ENCODE peak calls at places on chromosomes 12 and 14, in seven cellular contexts. One of them, this sample, is unnamed.
A peak's percentile ranks its signal among the peaks of the same experiment; 100 is the strongest.

GRCh38 chr12:50788562-50788961 is 24.7 kb downstream of the ATF1 start:
- DNase-seq in neuronal stem cell: no peak
- DNase-seq in mesenchymal stem cell: peak; percentile 93
- DNase-seq in H1: peak; percentile 1
- DNase-seq in mesendoderm: no peak
- DNase-seq in IMR-90: peak; percentile 98
- DNase-seq in H9: no peak
- DNase-seq in this sample: peak; percentile 90

GRCh38 chr14:97524579-97525319 is 727.6 kb downstream of the VRK1 start:
- DNase-seq in mesendoderm: no peak
- DNase-seq in H9: no peak
- DNase-seq in H1: no peak
- DNase-seq in IMR-90: no peak
- DNase-seq in mesenchymal stem cell: no peak
- DNase-seq in neuronal stem cell: no peak
- DNase-seq in this sample: no peak

GRCh38 chr12:63037721-63038120 is 102.8 kb upstream of the PPM1H start:
- DNase-seq in mesenchymal stem cell: no peak
- DNase-seq in H1: no peak
- DNase-seq in H9: no peak
- DNase-seq in mesendoderm: no peak
- DNase-seq in neuronal stem cell: no peak
- DNase-seq in IMR-90: no peak
- DNase-seq in this sample: no peak

GRCh38 chr12:32032205-32032810 is 73.1 kb downstream of the RESF1 start:
- DNase-seq in IMR-90: peak; percentile 23
- DNase-seq in mesendoderm: peak; percentile 81
- DNase-seq in mesenchymal stem cell: peak; percentile 37
- DNase-seq in H9: no peak
- DNase-seq in H1: no peak
- DNase-seq in neuronal stem cell: no peak
- DNase-seq in this sample: no peak

GRCh38 chr12:53696285-53696654 is 20.4 kb upstream of the ATP5MC2 start:
- DNase-seq in H9: peak; percentile 95
- DNase-seq in neuronal stem cell: peak; percentile 84
- DNase-seq in mesenchymal stem cell: peak; percentile 87
- DNase-seq in mesendoderm: peak; percentile 98
- DNase-seq in IMR-90: peak; percentile 85
- DNase-seq in H1: peak; percentile 64
- DNase-seq in this sample: peak; percentile 87

GRCh38 chr12:56158926-56159461 is 835 bp downstream of the MYL6 start:
- DNase-seq in neuronal stem cell: peak; percentile 46
- DNase-seq in IMR-90: peak; percentile 58
- DNase-seq in H1: peak; percentile 66
- DNase-seq in mesenchymal stem cell: peak; percentile 72
- DNase-seq in mesendoderm: peak; percentile 89
- DNase-seq in H9: peak; percentile 86
- DNase-seq in this sample: peak; percentile 63

GRCh38 chr12:119447618-119448017 is 113.1 kb downstream of the CCDC60 start:
- DNase-seq in mesendoderm: no peak
- DNase-seq in IMR-90: no peak
- DNase-seq in neuronal stem cell: no peak
- DNase-seq in mesenchymal stem cell: no peak
- DNase-seq in H9: no peak
- DNase-seq in H1: no peak
- DNase-seq in this sample: no peak

GRCh38 chr14:35821546-35822411 is 4.4 kb upstream of the BRMS1L start:
- DNase-seq in IMR-90: peak; percentile 45
- DNase-seq in mesenchymal stem cell: peak; percentile 48
- DNase-seq in mesendoderm: peak; percentile 51
- DNase-seq in H9: no peak
- DNase-seq in neuronal stem cell: no peak
- DNase-seq in H1: no peak
- DNase-seq in this sample: peak; percentile 49

GRCh38 chr12:107415066-107415465 is 270.5 kb upstream of the PWP1 start:
- DNase-seq in mesenchymal stem cell: no peak
- DNase-seq in mesendoderm: no peak
- DNase-seq in IMR-90: peak; percentile 77
- DNase-seq in H9: no peak
- DNase-seq in H1: no peak
- DNase-seq in neuronal stem cell: no peak
- DNase-seq in this sample: no peak

GRCh38 chr14:101588990-101589389 is 27.7 kb downstream of the DIO3 start:
- DNase-seq in H1: no peak
- DNase-seq in neuronal stem cell: no peak
- DNase-seq in H9: no peak
- DNase-seq in IMR-90: no peak
- DNase-seq in mesenchymal stem cell: no peak
- DNase-seq in mesendoderm: no peak
- DNase-seq in this sample: no peak

GRCh38 chr12:114888458-114888857 is 204.5 kb upstream of the TBX3 start:
- DNase-seq in mesenchymal stem cell: no peak
- DNase-seq in mesendoderm: no peak
- DNase-seq in IMR-90: peak; percentile 58
- DNase-seq in H9: no peak
- DNase-seq in H1: no peak
- DNase-seq in neuronal stem cell: no peak
- DNase-seq in this sample: no peak

GRCh38 chr12:103455020-103455763 is 40.6 kb downstream of the C12orf42 start:
- DNase-seq in IMR-90: no peak
- DNase-seq in neuronal stem cell: no peak
- DNase-seq in mesenchymal stem cell: no peak
- DNase-seq in H9: no peak
- DNase-seq in H1: no peak
- DNase-seq in mesendoderm: no peak
- DNase-seq in this sample: no peak

GRCh38 chr14:32413967-32414640 is 85.0 kb downstream of the AKAP6 start:
- DNase-seq in IMR-90: no peak
- DNase-seq in H1: no peak
- DNase-seq in mesendoderm: no peak
- DNase-seq in neuronal stem cell: no peak
- DNase-seq in mesenchymal stem cell: no peak
- DNase-seq in H9: no peak
- DNase-seq in this sample: no peak

GRCh38 chr12:67647547-67648305 is 819 bp upstream of the DYRK2 start:
- DNase-seq in H1: peak; percentile 82
- DNase-seq in mesendoderm: peak; percentile 97
- DNase-seq in mesenchymal stem cell: peak; percentile 97
- DNase-seq in H9: peak; percentile 92
- DNase-seq in neuronal stem cell: peak; percentile 79
- DNase-seq in IMR-90: peak; percentile 88
- DNase-seq in this sample: peak; percentile 86

GRCh38 chr12:22333751-22334695 is 484 bp downstream of the ST8SIA1 start:
- DNase-seq in mesenchymal stem cell: no peak
- DNase-seq in neuronal stem cell: peak; percentile 12
- DNase-seq in mesendoderm: no peak
- DNase-seq in IMR-90: no peak
- DNase-seq in H9: peak; percentile 54
- DNase-seq in H1: peak; percentile 63
- DNase-seq in this sample: no peak

GRCh38 chr12:42162198-42162597 is 17.5 kb upstream of the GXYLT1 start:
- DNase-seq in mesendoderm: no peak
- DNase-seq in H1: no peak
- DNase-seq in IMR-90: peak; percentile 67
- DNase-seq in H9: no peak
- DNase-seq in mesenchymal stem cell: no peak
- DNase-seq in neuronal stem cell: no peak
- DNase-seq in this sample: peak; percentile 41

GRCh38 chr14:22390824-22391461 is 198.1 kb downstream of the DAD1 start:
- DNase-seq in IMR-90: no peak
- DNase-seq in mesendoderm: no peak
- DNase-seq in H9: no peak
- DNase-seq in mesenchymal stem cell: no peak
- DNase-seq in neuronal stem cell: no peak
- DNase-seq in H1: no peak
- DNase-seq in this sample: peak; percentile 56

GRCh38 chr12:24880732-24881131 is 68.2 kb downstream of the BCAT1 start:
- DNase-seq in H9: no peak
- DNase-seq in mesenchymal stem cell: no peak
- DNase-seq in IMR-90: no peak
- DNase-seq in mesendoderm: no peak
- DNase-seq in H1: no peak
- DNase-seq in neuronal stem cell: no peak
- DNase-seq in this sample: no peak

GRCh38 chr14:99612737-99613330 is 8.8 kb upstream of the CCDC85C start:
- DNase-seq in IMR-90: peak; percentile 70
- DNase-seq in mesenchymal stem cell: peak; percentile 72
- DNase-seq in H9: no peak
- DNase-seq in neuronal stem cell: no peak
- DNase-seq in mesendoderm: no peak
- DNase-seq in H1: no peak
- DNase-seq in this sample: no peak

GRCh38 chr14:38777401-38777800 is 325.6 kb downstream of the SEC23A start:
- DNase-seq in H9: no peak
- DNase-seq in neuronal stem cell: no peak
- DNase-seq in H1: no peak
- DNase-seq in IMR-90: no peak
- DNase-seq in mesenchymal stem cell: no peak
- DNase-seq in mesendoderm: no peak
- DNase-seq in this sample: no peak
- H2BK120ac ChIP-seq in H9: no peak overlapping the region
- H2BK120ac ChIP-seq in neuronal stem cell: no peak overlapping the region
- H2BK120ac ChIP-seq in H1: no peak overlapping the region
- H2BK120ac ChIP-seq in IMR-90: no peak overlapping the region
- H2BK120ac ChIP-seq in mesenchymal stem cell: no peak overlapping the region
- H2BK120ac ChIP-seq in mesendoderm: no peak overlapping the region
- H2BK120ac ChIP-seq in this sample: no peak overlapping the region

GRCh38 chr12:51925400-51926063 is 18.2 kb downstream of the ACVRL1 start:
- DNase-seq in H1: no peak
- DNase-seq in H9: no peak
- DNase-seq in mesendoderm: no peak
- DNase-seq in mesenchymal stem cell: no peak
- DNase-seq in neuronal stem cell: no peak
- DNase-seq in IMR-90: no peak
- DNase-seq in this sample: peak; percentile 93

GRCh38 chr12:51926064-51926632 is 18.8 kb downstream of the ACVRL1 start:
- DNase-seq in IMR-90: no peak
- DNase-seq in mesenchymal stem cell: peak; percentile 20
- DNase-seq in H1: no peak
- DNase-seq in H9: no peak
- DNase-seq in mesendoderm: peak; percentile 79
- DNase-seq in neuronal stem cell: no peak
- DNase-seq in this sample: peak; percentile 95

GRCh38 chr12:51923506-51924365 is 16.4 kb downstream of the ACVRL1 start:
- DNase-seq in H1: peak; percentile 93
- DNase-seq in neuronal stem cell: no peak
- DNase-seq in H9: peak; percentile 83
- DNase-seq in mesenchymal stem cell: no peak
- DNase-seq in mesendoderm: peak; percentile 47
- DNase-seq in IMR-90: no peak
- DNase-seq in this sample: peak; percentile 63

GRCh38 chr12:51924551-51925399 is 17.5 kb downstream of the ACVRL1 start:
- DNase-seq in mesenchymal stem cell: no peak
- DNase-seq in neuronal stem cell: no peak
- DNase-seq in IMR-90: no peak
- DNase-seq in mesendoderm: no peak
- DNase-seq in H9: no peak
- DNase-seq in H1: no peak
- DNase-seq in this sample: peak; percentile 13

GRCh38 chr12:51926718-51927117 is 19.4 kb downstream of the ACVRL1 start:
- DNase-seq in mesenchymal stem cell: peak; percentile 43
- DNase-seq in mesendoderm: peak; percentile 77
- DNase-seq in IMR-90: peak; percentile 42
- DNase-seq in H1: no peak
- DNase-seq in neuronal stem cell: no peak
- DNase-seq in H9: peak; percentile 74
- DNase-seq in this sample: peak; percentile 76
- H2BK120ac ChIP-seq in mesenchymal stem cell: no peak overlapping the region
- H2BK120ac ChIP-seq in mesendoderm: no peak overlapping the region
- H2BK120ac ChIP-seq in IMR-90: no peak overlapping the region
- H2BK120ac ChIP-seq in H1: no peak overlapping the region
- H2BK120ac ChIP-seq in neuronal stem cell: no peak overlapping the region
- H2BK120ac ChIP-seq in H9: no peak overlapping the region
- H2BK120ac ChIP-seq in this sample: no peak overlapping the region

DNA sequence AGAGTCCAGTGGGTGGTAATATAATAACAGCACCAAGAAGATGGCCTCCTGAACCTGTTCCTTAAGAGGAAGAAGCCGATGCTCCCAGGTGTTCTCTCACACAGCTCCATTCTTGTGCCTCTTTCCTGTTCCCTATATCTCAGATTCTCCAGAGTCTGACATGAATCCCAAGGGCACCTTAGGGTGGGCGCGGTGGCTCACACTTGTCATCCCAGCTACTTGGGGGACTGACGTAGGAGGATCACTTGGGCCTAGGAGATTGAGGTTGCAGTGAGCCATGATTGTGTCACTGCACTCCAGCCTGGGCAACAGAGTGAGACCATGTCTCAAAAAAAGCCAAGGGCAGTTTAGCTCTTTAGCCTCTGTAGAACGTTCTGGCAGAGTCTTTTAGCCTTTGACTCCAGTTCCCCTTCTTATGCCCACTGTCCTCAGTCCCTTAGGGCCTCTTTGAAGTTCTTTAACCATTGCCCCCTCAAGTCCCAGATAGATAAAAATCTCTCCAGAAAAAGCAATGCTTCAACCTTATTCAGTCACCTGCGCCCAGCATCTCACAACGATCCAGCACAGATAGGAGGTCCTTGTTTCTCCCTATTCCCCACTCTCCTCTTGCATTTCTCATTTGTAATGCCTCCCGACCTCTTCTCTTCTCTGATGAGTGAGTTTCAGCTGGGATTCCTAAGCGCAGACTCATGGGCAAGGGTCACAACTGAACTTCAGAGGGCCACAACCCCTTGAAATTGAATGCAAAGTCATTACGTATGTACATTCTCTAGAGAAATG is 4.7 kb downstream of the CCDC184 start:
- DNase-seq in mesenchymal stem cell: no peak
- DNase-seq in H1: no peak
- DNase-seq in IMR-90: no peak
- DNase-seq in neuronal stem cell: no peak
- DNase-seq in H9: no peak
- DNase-seq in mesendoderm: no peak
- DNase-seq in this sample: no peak
- H2BK120ac ChIP-seq in mesenchymal stem cell: no peak overlapping the region
- H2BK120ac ChIP-seq in H1: no peak overlapping the region
- H2BK120ac ChIP-seq in IMR-90: no peak overlapping the region
- H2BK120ac ChIP-seq in neuronal stem cell: no peak overlapping the region
- H2BK120ac ChIP-seq in H9: no peak overlapping the region
- H2BK120ac ChIP-seq in mesendoderm: no peak overlapping the region
- H2BK120ac ChIP-seq in this sample: no peak overlapping the region

DNA sequence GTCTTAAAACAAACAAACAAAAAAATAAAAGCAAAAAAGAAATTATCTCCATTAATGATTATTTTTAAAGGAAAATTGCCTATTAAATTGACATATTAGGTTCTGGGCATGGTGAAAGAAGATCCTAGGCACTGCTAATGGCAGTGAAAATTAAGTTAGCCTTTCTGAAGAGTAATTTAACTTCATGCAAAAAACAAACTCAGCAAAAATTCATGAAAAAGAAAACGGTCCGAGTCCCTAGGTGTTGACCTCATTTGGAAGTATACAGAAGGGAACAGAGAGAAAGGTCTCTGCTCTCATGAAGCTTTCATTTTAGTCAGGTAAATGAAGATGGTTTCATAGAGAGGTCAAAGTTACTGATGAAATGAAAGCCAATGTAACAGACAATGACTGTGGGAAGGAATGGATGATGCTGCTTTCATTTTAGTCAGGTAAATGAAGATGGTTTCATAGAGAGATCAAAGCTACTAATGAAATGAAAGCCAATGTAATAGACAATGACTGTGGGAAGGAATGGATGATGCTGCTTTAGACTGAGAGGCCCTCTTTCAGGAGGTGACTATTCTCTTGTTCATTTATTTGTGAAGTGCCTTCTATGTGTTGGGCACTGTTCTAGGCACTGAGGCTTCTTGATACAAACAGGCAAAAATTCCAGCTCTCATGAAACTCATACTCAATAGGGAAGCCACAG is 50.1 kb downstream of the OVCH1 start:
- DNase-seq in H9: no peak
- DNase-seq in mesendoderm: no peak
- DNase-seq in IMR-90: no peak
- DNase-seq in H1: no peak
- DNase-seq in mesenchymal stem cell: no peak
- DNase-seq in neuronal stem cell: no peak
- DNase-seq in this sample: no peak
- H2BK120ac ChIP-seq in H9: no peak overlapping the region
- H2BK120ac ChIP-seq in mesendoderm: no peak overlapping the region
- H2BK120ac ChIP-seq in IMR-90: no peak overlapping the region
- H2BK120ac ChIP-seq in H1: no peak overlapping the region
- H2BK120ac ChIP-seq in mesenchymal stem cell: no peak overlapping the region
- H2BK120ac ChIP-seq in neuronal stem cell: no peak overlapping the region
- H2BK120ac ChIP-seq in this sample: no peak overlapping the region